ENCODE peak calls at places on chromosomes 3 and 15, in seven cellular contexts. H is colonic mucosa, A is tibial nerve, R is cardiac muscle cell, X is suprapubic skin, W is heart left ventricle, Z is spleen. K is an unnamed sample. For H3K4me1 and H3K27me3, the result is how much of the 10 kb centered on the place peaks cover.

GRCh38 chr3:101940521-101940992 is 91.2 kb downstream of the NFKBIZ start:
- DNase-seq in H (no peak), A (no peak), R (peak), X (no peak), W (peak), Z (peak), K (peak)

GRCh38 chr3:109902549-109902948 is 565.2 kb upstream of the DPPA4 start:
- DNase-seq in H (no peak), A (no peak), R (no peak), X (no peak), W (no peak), Z (no peak), K (no peak)

GRCh38 chr3:44999782-45000181 is 23.7 kb downstream of the EXOSC7 start:
- DNase-seq in H (peak), A (no peak), R (no peak), X (no peak), W (no peak), Z (no peak), K (no peak)

GRCh38 chr3:183123891-183124290 is 24.6 kb upstream of the MCCC1 start:
- DNase-seq in H (no peak), A (no peak), R (no peak), X (no peak), W (no peak), Z (no peak), K (no peak)

GRCh38 chr15:77784361-77785292 is 151.9 kb upstream of the LINGO1 start:
- DNase-seq in H (peak), A (no peak), R (no peak), X (no peak), W (no peak), Z (no peak), K (no peak)

GRCh38 chr15:90497912-90498311 is 31.8 kb upstream of the CRTC3 start:
- DNase-seq in H (peak), A (no peak), R (peak), X (no peak), W (no peak), Z (no peak), K (no peak)

GRCh38 chr3:23324745-23325144 is 121.6 kb downstream of the UBE2E2 start:
- DNase-seq in H (no peak), A (no peak), R (no peak), X (no peak), W (no peak), Z (no peak), K (no peak)

GRCh38 chr15:27092404-27092803 is 121.4 kb downstream of the GABRG3 start:
- DNase-seq in H (no peak), A (no peak), R (no peak), X (no peak), W (no peak), Z (no peak), K (no peak)

GRCh38 chr3:136305879-136306278 is 55.7 kb downstream of the PCCB start:
- DNase-seq in H (no peak), A (no peak), R (no peak), X (no peak), W (no peak), Z (no peak), K (no peak)

GRCh38 chr3:150639262-150639661 is 36.1 kb downstream of the SELENOT start:
- DNase-seq in H (no peak), A (no peak), R (no peak), X (no peak), W (no peak), Z (no peak), K (no peak)

GRCh38 chr3:17811633-17812032 is 69.2 kb upstream of the TBC1D5 start:
- DNase-seq in H (no peak), A (no peak), R (no peak), X (no peak), W (no peak), Z (no peak), K (no peak)

GRCh38 chr3:183064475-183064874 is 34.8 kb downstream of the MCCC1 start:
- DNase-seq in H (no peak), A (no peak), R (no peak), X (no peak), W (no peak), Z (no peak), K (no peak)

GRCh38 chr3:137295336-137295735 is 337.6 kb downstream of the IL20RB start:
- DNase-seq in H (no peak), A (no peak), R (no peak), X (no peak), W (no peak), Z (no peak), K (no peak)

GRCh38 chr3:242986-243706 is 46.6 kb downstream of the CHL1 start:
- DNase-seq in H (no peak), A (no peak), R (no peak), X (no peak), W (no peak), Z (no peak), K (no peak)

GRCh38 chr15:57820119-57820518 is 113.6 kb downstream of the POLR2M start:
- DNase-seq in H (no peak), A (no peak), R (no peak), X (no peak), W (no peak), Z (no peak), K (no peak)

GRCh38 chr15:37094542-37095196 is 5.7 kb downstream of the MEIS2 start:
- DNase-seq in H (no peak), A (no peak), R (no peak), X (no peak), W (no peak), Z (no peak), K (no peak)

GRCh38 chr15:59283717-59284336 is 77.2 kb downstream of the LDHAL6B start:
- DNase-seq in H (peak), A (no peak), R (no peak), X (no peak), W (no peak), Z (no peak), K (no peak)

GRCh38 chr15:98123297-98123696 is 162.8 kb downstream of the ARRDC4 start:
- DNase-seq in H (no peak), A (no peak), R (no peak), X (no peak), W (no peak), Z (no peak), K (no peak)

GRCh38 chr3:104360038-104360437 is 1006.7 kb upstream of the ALCAM start:
- DNase-seq in H (no peak), A (no peak), R (no peak), X (no peak), W (no peak), Z (no peak), K (no peak)

GRCh38 chr3:169945313-169945712 is 21.3 kb upstream of the SEC62 start:
- DNase-seq in H (peak), A (no peak), R (peak), X (no peak), W (peak), Z (peak), K (no peak)

GRCh38 chr15:40413036-40413435 is 7.4 kb downstream of the IVD start:
- DNase-seq in H (no peak), A (no peak), R (no peak), X (no peak), W (no peak), Z (peak), K (no peak)

GRCh38 chr15:45402955-45403892 is 24.9 kb upstream of the GATM start:
- DNase-seq in H (peak), A (no peak), R (peak), X (peak), W (peak), Z (peak), K (peak)

GRCh38 chr3:166593776-166594175 is 756.6 kb upstream of the BCHE start:
- DNase-seq in H (no peak), A (no peak), R (no peak), X (no peak), W (no peak), Z (no peak), K (no peak)

GRCh38 chr3:121942116-121942786 is 48.0 kb downstream of the SLC15A2 start:
- DNase-seq in H (peak), A (no peak), R (no peak), X (no peak), W (no peak), Z (no peak), K (no peak)
- H3K4me1 ChIP-seq in H (under half), A (under half), R (under half), X (under half), W (under half), Z (under half), K (under half)

DNA sequence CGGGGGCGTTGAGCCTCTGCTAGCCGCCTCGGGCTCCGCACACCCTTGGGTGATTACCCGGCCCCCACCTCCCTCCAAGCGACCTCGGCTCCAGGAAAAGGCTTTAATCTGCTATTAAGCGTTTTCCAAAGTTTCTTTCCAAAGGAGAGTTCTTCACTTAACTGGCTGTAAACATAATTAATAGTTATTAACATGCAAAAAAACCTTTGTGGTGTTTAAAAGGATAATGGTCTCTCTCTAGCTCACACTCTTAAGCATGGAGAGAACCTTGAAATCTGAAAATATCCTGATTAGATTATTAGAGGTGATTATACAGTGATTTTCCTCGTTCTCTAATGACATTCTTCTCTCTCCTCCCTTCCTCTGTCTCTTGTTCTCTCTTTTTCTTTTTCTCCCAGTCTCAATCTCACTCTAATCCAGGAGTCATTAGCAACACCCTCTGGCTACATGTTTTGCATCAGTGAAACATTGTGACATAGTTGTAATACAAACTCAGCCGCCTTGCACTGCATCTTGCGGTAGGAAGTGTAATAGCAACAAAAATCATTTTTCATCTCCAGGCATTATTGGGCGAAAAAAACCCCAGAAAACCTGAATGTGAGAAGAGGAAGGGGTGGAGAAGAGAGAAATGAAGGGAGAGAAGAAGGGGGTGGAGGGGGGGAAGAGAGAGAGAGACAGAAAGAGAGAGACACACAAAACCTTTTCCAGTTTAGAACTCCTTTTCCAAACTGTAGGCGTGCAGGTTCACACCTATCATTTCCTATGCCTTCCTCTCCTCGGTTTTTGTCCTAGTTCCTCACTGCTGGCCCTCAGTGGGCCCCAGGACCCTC is 24.4 kb downstream of the NR2F2 start:
- DNase-seq in H (no peak), A (no peak), R (no peak), X (no peak), W (no peak), Z (no peak), K (no peak)
- H3K27me3 ChIP-seq in H (under half), A (under half), R (half or more), X (half or more), W (under half), Z (half or more), K (under half)

GRCh38 chr3:58043933-58044332 is 35.7 kb downstream of the FLNB start:
- DNase-seq in H (no peak), A (no peak), R (no peak), X (no peak), W (no peak), Z (no peak), K (no peak)

GRCh38 chr3:58047806-58048205 is 39.6 kb downstream of the FLNB start:
- DNase-seq in H (no peak), A (no peak), R (no peak), X (no peak), W (no peak), Z (no peak), K (no peak)

GRCh38 chr3:58042947-58043707 is 34.9 kb downstream of the FLNB start:
- DNase-seq in H (no peak), A (no peak), R (no peak), X (no peak), W (no peak), Z (no peak), K (no peak)

GRCh38 chr3:58044656-58045055 is 36.4 kb downstream of the FLNB start:
- DNase-seq in H (no peak), A (no peak), R (no peak), X (no peak), W (peak), Z (no peak), K (peak)

DNA sequence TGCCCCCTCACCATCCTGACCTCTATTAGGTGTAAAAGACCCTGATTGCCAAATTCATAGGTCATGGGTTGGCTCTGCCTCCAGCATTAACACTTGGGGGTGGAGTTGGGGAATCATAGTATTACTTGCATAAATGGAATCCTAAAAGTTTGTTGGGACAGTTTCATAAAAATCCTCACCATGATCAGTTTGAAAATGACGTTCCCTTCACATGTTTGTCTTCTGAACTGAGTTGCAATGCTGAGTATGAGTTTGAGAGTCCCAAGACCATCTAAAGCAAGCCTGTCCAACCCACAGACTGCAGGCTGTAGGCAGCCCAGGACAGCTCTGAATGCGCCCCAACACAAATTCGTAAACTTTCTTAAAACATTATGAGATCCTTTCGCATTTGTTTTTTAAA is 36.9 kb downstream of the FLNB start:
- DNase-seq in H (no peak), A (no peak), R (no peak), X (no peak), W (no peak), Z (no peak), K (no peak)
- H3K4me1 ChIP-seq in H (under half), A (half or more), R (under half), X (half or more), W (under half), Z (half or more), K (under half)

DNA sequence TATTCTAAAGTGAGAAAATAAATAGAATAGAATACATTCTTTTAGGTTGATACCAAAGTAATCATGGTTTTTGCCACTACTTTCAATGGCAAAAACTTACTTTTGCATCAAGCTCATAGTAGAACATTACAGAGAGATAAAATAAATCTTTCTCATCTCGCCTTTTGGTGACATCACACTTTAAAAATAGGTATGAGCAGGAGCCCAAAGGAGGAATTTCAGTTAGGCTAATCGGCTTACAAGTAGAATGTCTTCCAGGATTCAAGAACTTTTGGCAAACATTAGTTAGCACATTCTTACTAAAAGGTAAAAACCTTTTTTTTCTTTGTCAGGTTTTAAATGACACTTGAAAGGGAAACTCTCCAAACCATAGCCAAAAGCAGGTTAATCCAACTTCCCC is 59.7 kb upstream of the CMSS1 start:
- DNase-seq in H (no peak), A (no peak), R (no peak), X (no peak), W (no peak), Z (no peak), K (no peak)
- H3K27me3 ChIP-seq in H (under half), A (under half), R (under half), X (under half), W (under half), Z (under half), K (under half)

GRCh38 chr3:125589743-125590142 is 5.6 kb downstream of the OSBPL11 start:
- DNase-seq in H (no peak), A (no peak), R (no peak), X (no peak), W (no peak), Z (no peak), K (no peak)
- H3K4me1 ChIP-seq in H (under half), A (under half), R (under half), X (half or more), W (under half), Z (half or more), K (under half)

GRCh38 chr3:123317716-123318115 is 116.0 kb downstream of the SEC22A start:
- DNase-seq in H (no peak), A (no peak), R (no peak), X (no peak), W (no peak), Z (peak), K (no peak)

GRCh38 chr3:123319760-123320159 is 118.0 kb downstream of the SEC22A start:
- DNase-seq in H (no peak), A (no peak), R (peak), X (no peak), W (no peak), Z (peak), K (no peak)

GRCh38 chr3:123320224-123320623 is 118.5 kb downstream of the SEC22A start:
- DNase-seq in H (no peak), A (no peak), R (peak), X (no peak), W (no peak), Z (peak), K (no peak)

GRCh38 chr3:123315271-123315595 is 113.5 kb downstream of the SEC22A start:
- DNase-seq in H (no peak), A (no peak), R (no peak), X (no peak), W (no peak), Z (peak), K (no peak)

GRCh38 chr3:123318374-123318773 is 116.6 kb downstream of the SEC22A start:
- DNase-seq in H (no peak), A (no peak), R (no peak), X (no peak), W (no peak), Z (peak), K (no peak)
- H3K27me3 ChIP-seq in H (under half), A (under half), R (under half), X (under half), W (under half), Z (under half), K (under half)

GRCh38 chr3:14177580-14178246 is 688 bp downstream of the XPC start:
- DNase-seq in H (no peak), A (no peak), R (no peak), X (no peak), W (no peak), Z (no peak), K (no peak)

GRCh38 chr3:14172480-14172879 is 5.9 kb downstream of the XPC start:
- DNase-seq in H (no peak), A (no peak), R (no peak), X (no peak), W (no peak), Z (no peak), K (no peak)

GRCh38 chr3:14170569-14171159 is 7.7 kb downstream of the XPC start:
- DNase-seq in H (no peak), A (no peak), R (no peak), X (no peak), W (no peak), Z (no peak), K (no peak)

GRCh38 chr3:14175383-14176037 is 2.9 kb downstream of the XPC start:
- DNase-seq in H (no peak), A (no peak), R (no peak), X (no peak), W (no peak), Z (no peak), K (no peak)

DNA sequence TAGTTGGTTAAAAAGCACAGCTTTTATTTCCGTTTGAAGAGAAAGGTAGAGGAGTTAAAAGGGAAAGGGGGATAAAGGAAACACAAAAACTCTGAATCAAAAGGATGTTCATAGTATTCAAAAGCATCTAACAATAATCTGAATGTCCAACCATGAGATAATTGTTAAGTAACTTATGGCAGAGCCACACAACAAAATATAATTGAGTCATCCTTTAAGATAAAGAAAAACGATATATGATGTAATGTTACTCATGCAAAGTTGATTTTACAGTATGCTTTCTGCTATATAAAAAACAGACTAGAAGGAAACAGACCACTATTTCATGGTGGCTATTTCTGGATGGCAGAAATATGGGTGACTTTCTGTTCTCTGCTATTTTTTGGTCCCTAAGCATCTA is 3.9 kb downstream of the XPC start:
- DNase-seq in H (no peak), A (no peak), R (no peak), X (no peak), W (no peak), Z (no peak), K (no peak)
- H3K4me1 ChIP-seq in H (under half), A (under half), R (under half), X (half or more), W (under half), Z (under half), K (under half)